ENCODE peak calls at places on chromosomes 7 and 10, in five cellular contexts. T is Panc1, I is mucosa of descending colon, N is breast epithelium, Q is ovary. E is an unnamed sample. For H3K36me3, the result is how much of the 10 kb centered on the place peaks cover.

GRCh38 chr7:87146740-87147386 is 5.4 kb upstream of the DMTF1 start:
- DNase-seq in T (no peak), I (peak), N (peak), Q (peak), E (no peak)

GRCh38 chr7:12056381-12056780 is 154.7 kb upstream of the TMEM106B start:
- DNase-seq in T (no peak), I (no peak), N (no peak), Q (no peak), E (no peak)

GRCh38 chr10:67114945-67115344 is 189.1 kb downstream of the LRRTM3 start:
- DNase-seq in T (no peak), I (no peak), N (no peak), Q (no peak), E (no peak)

GRCh38 chr7:155511597-155511996 is 34.8 kb downstream of the CNPY1 start:
- DNase-seq in T (no peak), I (no peak), N (no peak), Q (no peak), E (no peak)

GRCh38 chr7:46619723-46620310 is 698.7 kb upstream of the IGFBP3 start:
- DNase-seq in T (no peak), I (no peak), N (no peak), Q (no peak), E (no peak)

GRCh38 chr7:54560726-54561125 is 18.6 kb downstream of the VSTM2A start:
- DNase-seq in T (no peak), I (no peak), N (no peak), Q (no peak), E (no peak)

GRCh38 chr10:103985726-103986125 is 18.8 kb downstream of the SLK start:
- DNase-seq in T (no peak), I (no peak), N (no peak), Q (no peak), E (no peak)

GRCh38 chr7:13898957-13899670 is 90.4 kb downstream of the ETV1 start:
- DNase-seq in T (no peak), I (no peak), N (no peak), Q (no peak), E (no peak)

GRCh38 chr7:156640949-156641485 is 443 bp downstream of the RNF32 start:
- DNase-seq in T (no peak), I (no peak), N (no peak), Q (no peak), E (no peak)

GRCh38 chr7:151380199-151381082 is 29.4 kb downstream of the WDR86 start:
- DNase-seq in T (no peak), I (peak), N (no peak), Q (no peak), E (no peak)

GRCh38 chr7:28205505-28205904 is 24.9 kb upstream of the JAZF1 start:
- DNase-seq in T (no peak), I (no peak), N (no peak), Q (no peak), E (no peak)
- TF ChIP-seq CTCF in T (peak), I (no peak), N (no peak), Q (no peak), E (no peak)

GRCh38 chr10:509361-510102 is 179.9 kb downstream of the DIP2C start:
- DNase-seq in T (no peak), I (no peak), N (no peak), Q (peak), E (no peak)

GRCh38 chr10:507908-508444 is 181.5 kb downstream of the DIP2C start:
- DNase-seq in T (no peak), I (no peak), N (peak), Q (peak), E (no peak)

GRCh38 chr10:507355-507699 is 182.1 kb downstream of the DIP2C start:
- DNase-seq in T (no peak), I (no peak), N (peak), Q (peak), E (no peak)

GRCh38 chr10:510415-510881 is 179.0 kb downstream of the DIP2C start:
- DNase-seq in T (no peak), I (no peak), N (no peak), Q (peak), E (no peak)

GRCh38 chr10:508726-509125 is 180.7 kb downstream of the DIP2C start:
- DNase-seq in T (no peak), I (no peak), N (peak), Q (peak), E (no peak)
- H3K36me3 ChIP-seq in T (under half), I (under half), N (under half), Q (under half), E (under half)

DNA sequence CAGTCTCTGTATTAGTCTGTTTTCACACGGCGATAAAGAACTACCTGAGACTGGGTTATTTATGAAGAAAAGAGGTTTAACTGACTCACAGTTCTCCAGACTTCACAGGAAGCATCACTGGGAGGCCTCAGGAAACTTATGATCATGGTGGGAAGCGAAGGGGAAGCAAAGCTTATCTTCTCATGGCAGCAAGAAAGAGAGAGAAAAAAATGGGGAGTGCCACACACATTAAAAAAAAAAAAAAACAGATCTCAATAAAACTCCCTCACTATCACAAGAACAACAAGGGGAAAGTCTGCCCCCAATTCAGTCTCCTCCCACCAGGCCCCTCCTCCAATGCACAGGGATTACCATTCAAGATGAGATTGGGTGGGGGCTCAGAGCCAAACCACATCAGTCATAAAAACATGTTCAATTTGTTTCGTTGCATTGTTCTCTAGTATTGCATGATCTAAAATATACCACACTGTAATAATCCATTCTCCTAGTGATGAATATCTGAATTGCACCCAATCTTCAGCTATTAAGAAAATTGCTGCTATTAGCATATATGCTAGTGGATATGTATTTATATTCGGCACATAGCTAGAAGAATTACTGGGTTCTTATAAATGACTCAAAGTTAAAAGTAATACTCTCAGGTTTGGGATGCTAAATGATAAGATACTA is 328.9 kb upstream of the KCND2 start:
- DNase-seq in T (no peak), I (no peak), N (no peak), Q (no peak), E (no peak)
- TF ChIP-seq CTCF in T (no peak), I (no peak), N (no peak), Q (no peak), E (no peak)

GRCh38 chr7:8065356-8065813 is 96.8 kb downstream of the GLCCI1 start:
- DNase-seq in T (no peak), I (no peak), N (no peak), Q (no peak), E (no peak)
- H3K36me3 ChIP-seq in T (under half), I (under half), N (under half), Q (under half), E (under half)

DNA sequence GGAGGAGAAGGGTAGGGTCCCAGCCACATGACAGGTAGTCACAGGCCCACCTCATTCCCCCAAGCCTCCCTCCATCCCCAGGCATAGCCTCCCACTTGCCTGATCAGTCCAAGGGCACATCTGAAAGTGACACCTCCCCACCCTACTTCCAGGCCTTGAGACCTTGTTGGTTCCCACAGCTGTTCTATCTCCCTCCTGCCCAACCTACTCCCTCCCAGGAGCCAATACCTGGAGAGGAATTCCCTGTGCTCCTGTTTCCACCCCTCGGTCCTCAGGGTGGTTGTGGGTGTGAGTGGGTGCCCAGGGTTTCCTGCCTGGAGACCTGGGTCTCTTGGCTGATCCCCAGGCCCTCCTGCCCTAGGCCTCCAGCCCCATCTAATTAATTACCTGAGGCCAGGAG is 11.6 kb upstream of the IMPDH1 start:
- DNase-seq in T (no peak), I (no peak), N (no peak), Q (no peak), E (no peak)
- TF ChIP-seq CTCF in T (no peak), I (no peak), N (no peak), Q (no peak), E (no peak)

GRCh38 chr10:21552638-21553037 is 18.6 kb downstream of the MLLT10 start:
- DNase-seq in T (no peak), I (no peak), N (no peak), Q (no peak), E (no peak)

DNA sequence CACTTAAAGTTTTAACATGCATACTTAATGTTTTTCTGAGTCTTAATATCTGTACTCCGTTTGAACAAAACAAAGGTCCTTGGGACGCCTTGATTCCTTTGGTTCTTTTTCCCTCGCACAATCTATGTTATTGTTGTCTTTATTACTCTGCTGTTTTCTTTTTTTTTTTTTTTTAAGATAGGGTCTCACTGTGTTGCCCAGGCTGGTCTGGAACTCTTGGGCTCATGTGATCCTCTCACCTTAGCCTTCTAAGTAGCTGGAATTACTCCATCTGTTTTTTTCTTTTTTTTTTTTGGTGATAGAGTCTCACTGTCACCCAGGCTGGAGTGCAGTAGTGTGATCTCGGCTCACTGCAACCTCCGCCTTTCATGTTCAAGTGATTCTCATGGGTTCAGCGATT is 13.2 kb downstream of the MLLT10 start:
- DNase-seq in T (no peak), I (no peak), N (no peak), Q (no peak), E (no peak)
- H3K36me3 ChIP-seq in T (under half), I (under half), N (under half), Q (under half), E (under half)

DNA sequence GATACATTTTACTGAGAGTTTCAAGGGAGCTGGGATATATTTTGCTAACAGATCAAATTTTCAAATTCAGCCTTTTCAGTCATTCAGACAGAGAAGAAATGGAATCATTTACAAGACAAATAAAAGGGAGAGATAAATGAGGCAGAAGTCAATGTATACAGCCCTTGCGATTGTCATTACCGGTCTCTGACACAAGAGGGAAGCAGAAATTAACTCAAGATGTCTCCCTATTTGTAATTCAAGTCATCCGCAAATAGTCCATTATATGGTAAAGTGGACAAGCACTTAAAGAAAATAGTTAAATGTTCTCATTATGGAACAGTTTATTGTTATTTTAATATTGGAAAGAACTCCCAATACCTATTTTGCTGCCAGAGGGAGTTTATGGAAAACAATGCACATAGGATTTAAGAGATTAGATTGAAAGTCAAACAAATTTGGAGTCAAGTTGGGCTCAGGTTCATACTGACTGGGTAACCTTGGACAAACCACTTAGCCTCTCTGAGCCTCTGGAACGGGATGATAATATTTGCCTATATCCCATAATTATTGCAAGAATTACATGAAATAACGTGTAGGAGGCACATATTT is 89.3 kb upstream of the PRKCQ start:
- DNase-seq in T (peak), I (no peak), N (no peak), Q (no peak), E (no peak)
- TF ChIP-seq CTCF in T (peak), I (peak), N (peak), Q (no peak), E (peak)

GRCh38 chr7:93429563-93429962 is 145.0 kb downstream of the CALCR start:
- DNase-seq in T (no peak), I (no peak), N (no peak), Q (no peak), E (no peak)

GRCh38 chr7:93427107-93427506 is 147.4 kb downstream of the CALCR start:
- DNase-seq in T (no peak), I (no peak), N (no peak), Q (no peak), E (no peak)

GRCh38 chr7:93435791-93436190 is 138.7 kb downstream of the CALCR start:
- DNase-seq in T (no peak), I (no peak), N (no peak), Q (no peak), E (no peak)

GRCh38 chr7:93430917-93431588 is 143.5 kb downstream of the CALCR start:
- DNase-seq in T (no peak), I (no peak), N (no peak), Q (no peak), E (no peak)

GRCh38 chr7:93432130-93432529 is 142.4 kb downstream of the CALCR start:
- DNase-seq in T (no peak), I (no peak), N (no peak), Q (no peak), E (no peak)
- H3K36me3 ChIP-seq in T (under half), I (under half), N (under half), Q (under half), E (under half)

GRCh38 chr10:63614371-63614891 is 93.2 kb downstream of the REEP3 start:
- DNase-seq in T (no peak), I (no peak), N (no peak), Q (no peak), E (no peak)
- TF ChIP-seq CTCF in T (no peak), I (no peak), N (no peak), Q (no peak), E (no peak)

E was measured in uterus.